ENCODE peak calls at places on chromosomes 3 and 15, in nine cellular contexts. D, P, Y, I, S, W, M, Z and H are unnamed samples.

GRCh38 chr15:90160781-90161727 is 40.1 kb upstream of the SEMA4B start:
- DNase-seq in D (peak; percentile 73), Y (peak; percentile 86), M (no peak), W (no peak), S (no peak), I (no peak), P (no peak), Z (no peak), H (no peak)

GRCh38 chr3:123552095-123552714 is 32.6 kb downstream of the HACD2 start:
- DNase-seq in Z (peak; percentile 12), D (peak; percentile 28), I (no peak), W (no peak), P (no peak), Y (no peak), S (no peak), M (no peak), H (no peak)

GRCh38 chr3:167033866-167034265 is 346.2 kb downstream of the ZBBX start:
- DNase-seq in S (no peak), W (no peak), P (no peak), Z (no peak), M (no peak), I (no peak), D (no peak), Y (no peak), H (no peak)

GRCh38 chr3:12553921-12554391 is 2.9 kb upstream of the MKRN2 start:
- DNase-seq in I (no peak), D (peak; percentile 41), S (no peak), P (peak; percentile 6), Z (peak; percentile 47), Y (no peak), W (peak; percentile 13), M (no peak), H (no peak)

GRCh38 chr3:106836906-106837305 is 540.3 kb upstream of the CCDC54 start:
- DNase-seq in S (no peak), Z (no peak), I (no peak), W (no peak), M (no peak), Y (no peak), P (no peak), D (no peak), H (no peak)

GRCh38 chr15:50066202-50066601 is 52.8 kb downstream of the ATP8B4 start:
- DNase-seq in Z (peak; percentile 51), P (no peak), I (no peak), M (no peak), Y (no peak), D (no peak), S (no peak), W (peak; percentile 74), H (no peak)

GRCh38 chr3:123679712-123680386 is 95.0 kb upstream of the HACD2 start:
- DNase-seq in M (no peak), W (no peak), D (no peak), Y (peak; percentile 52), Z (no peak), S (no peak), P (no peak), I (no peak), H (no peak)

GRCh38 chr15:68528891-68529290 is 49.9 kb upstream of the CORO2B start:
- DNase-seq in S (no peak), P (no peak), Y (peak; percentile 40), D (no peak), Z (no peak), I (no peak), W (peak; percentile 4), M (no peak), H (no peak)

GRCh38 chr3:159923961-159924360 is 64.7 kb upstream of the IL12A start:
- DNase-seq in Y (no peak), S (no peak), D (no peak), M (no peak), Z (no peak), I (no peak), W (no peak), P (no peak), H (no peak)

GRCh38 chr3:24154003-24154695 is 209.1 kb downstream of the NR1D2 start:
- DNase-seq in M (no peak), D (no peak), Y (no peak), I (no peak), S (no peak), P (no peak), W (no peak), Z (no peak), H (no peak)